ENCODE peak calls at places on chromosomes 4 and X, in six cellular contexts. F is DND-41, D is astrocyte, E is Karpas-422, K is HCT116, L is neural progenitor cell. T is an unnamed sample.

GRCh38 chr4:147984065-147984777 is 252.3 kb downstream of the ARHGAP10 start:
- DNase-seq in F (peak), D (no peak), E (peak), K (peak), L (peak), T (peak)

GRCh38 chr4:58761563-58761962 is 1651.4 kb upstream of the IGFBP7 start:
- DNase-seq in F (no peak), D (no peak), E (no peak), K (no peak), L (no peak), T (no peak)

GRCh38 chr4:146585761-146586333 is 52.8 kb upstream of the POU4F2 start:
- DNase-seq in F (no peak), D (peak), E (no peak), K (no peak), L (no peak), T (no peak)

GRCh38 chr4:44727471-44727870 is 1.1 kb upstream of the GNPDA2 start:
- DNase-seq in F (no peak), D (no peak), E (no peak), K (no peak), L (no peak), T (no peak)

GRCh38 chr4:88963817-88964216 is 93.2 kb downstream of the FAM13A start:
- DNase-seq in F (no peak), D (no peak), E (no peak), K (no peak), L (no peak), T (no peak)

GRCh38 chrX:134186362-134187121 is 50.4 kb upstream of the CCDC160 start:
- DNase-seq in F (peak), D (no peak), E (no peak), K (no peak), L (peak), T (peak)

GRCh38 chr4:176810481-176811249 is 17.9 kb upstream of the VEGFC start:
- DNase-seq in F (no peak), D (no peak), E (no peak), K (no peak), L (no peak), T (no peak)

GRCh38 chr4:953574-953915 is 19.8 kb downstream of the DGKQ start:
- DNase-seq in F (no peak), D (no peak), E (no peak), K (no peak), L (no peak), T (no peak)

GRCh38 chr4:142955501-142955900 is 109.4 kb upstream of the INPP4B start:
- DNase-seq in F (no peak), D (no peak), E (no peak), K (no peak), L (no peak), T (no peak)

GRCh38 chr4:174935607-174936006 is 17.4 kb downstream of the ADAM29 start:
- DNase-seq in F (no peak), D (no peak), E (no peak), K (no peak), L (no peak), T (no peak)

GRCh38 chr4:99463566-99463965 is 28.4 kb upstream of the ADH7 start:
- DNase-seq in F (no peak), D (no peak), E (no peak), K (no peak), L (no peak), T (no peak)

GRCh38 chr4:6938758-6939201 is 29.2 kb downstream of the TBC1D14 start:
- DNase-seq in F (no peak), D (no peak), E (no peak), K (no peak), L (no peak), T (no peak)

GRCh38 chrX:149120459-149120858 is 384.6 kb downstream of the IDS start:
- DNase-seq in F (peak), D (no peak), E (peak), K (no peak), L (no peak), T (no peak)

GRCh38 chr4:65825121-65825520 is 154.8 kb upstream of the EPHA5 start:
- DNase-seq in F (no peak), D (peak), E (no peak), K (no peak), L (no peak), T (no peak)

GRCh38 chr4:106032851-106033286 is 137.6 kb downstream of the NPNT start:
- DNase-seq in F (no peak), D (peak), E (no peak), K (no peak), L (no peak), T (no peak)

DNA sequence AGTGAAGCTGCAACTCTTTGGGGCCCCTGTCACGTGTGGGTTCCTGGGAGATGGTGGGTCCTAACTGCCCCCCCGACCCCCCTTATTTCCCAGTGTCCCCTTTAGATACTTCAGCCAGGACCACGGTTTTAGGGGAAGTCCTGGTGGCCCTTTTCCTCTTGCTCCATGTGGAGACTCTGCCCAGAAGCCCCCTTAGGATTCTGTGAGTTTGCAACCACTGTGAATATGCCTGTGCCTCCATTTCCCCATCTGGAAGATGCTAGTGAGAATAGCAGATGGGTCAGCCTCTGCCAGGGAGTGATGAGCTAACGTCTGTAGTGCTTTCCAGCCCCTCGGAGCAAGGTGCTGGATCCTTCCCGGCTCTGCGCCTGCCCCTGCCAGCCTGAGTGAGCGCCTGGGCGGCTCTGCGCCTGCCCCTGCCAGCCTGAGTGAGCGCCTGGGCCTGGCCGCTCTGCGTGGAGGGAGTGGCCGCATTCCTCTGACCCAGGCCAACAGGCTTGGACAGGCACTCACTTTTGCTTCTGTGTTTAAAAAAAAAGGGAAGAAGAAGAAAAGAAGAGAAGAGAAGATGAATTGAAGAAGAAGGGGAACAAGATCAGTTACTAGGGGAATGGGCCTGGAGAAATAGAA is 6.7 kb upstream of the CITED1 start:
- DNase-seq in F (no peak), D (no peak), E (no peak), K (no peak), L (no peak), T (no peak)
- H3K27ac ChIP-seq in F (no peak), D (no peak), E (no peak), K (no peak), L (no peak), T (no peak)

DNA sequence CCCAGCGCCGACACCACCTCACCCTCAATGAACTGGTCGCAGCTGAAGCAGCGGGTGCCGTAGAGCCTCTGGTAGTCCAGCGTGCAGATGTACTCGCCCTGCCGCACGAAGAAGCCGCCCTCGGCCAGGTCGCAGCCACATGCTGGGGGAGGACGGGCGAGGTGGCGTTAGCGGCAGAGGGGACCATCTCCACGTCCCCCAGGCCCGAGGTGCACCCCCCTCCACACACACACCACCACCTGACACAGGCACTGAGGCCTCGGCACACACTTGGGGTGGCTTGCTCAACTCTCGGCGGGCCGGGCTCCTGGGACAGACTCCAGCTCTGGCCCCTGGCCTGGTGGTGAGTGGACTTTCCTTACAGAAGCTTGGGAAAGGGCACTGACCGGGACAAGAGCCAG is 61.5 kb downstream of the ABLIM2 start:
- DNase-seq in F (no peak), D (no peak), E (no peak), K (no peak), L (no peak), T (no peak)
- H3K9ac ChIP-seq in F (no peak), D (no peak), E (no peak), K (no peak), L (no peak), T (no peak)

DNA sequence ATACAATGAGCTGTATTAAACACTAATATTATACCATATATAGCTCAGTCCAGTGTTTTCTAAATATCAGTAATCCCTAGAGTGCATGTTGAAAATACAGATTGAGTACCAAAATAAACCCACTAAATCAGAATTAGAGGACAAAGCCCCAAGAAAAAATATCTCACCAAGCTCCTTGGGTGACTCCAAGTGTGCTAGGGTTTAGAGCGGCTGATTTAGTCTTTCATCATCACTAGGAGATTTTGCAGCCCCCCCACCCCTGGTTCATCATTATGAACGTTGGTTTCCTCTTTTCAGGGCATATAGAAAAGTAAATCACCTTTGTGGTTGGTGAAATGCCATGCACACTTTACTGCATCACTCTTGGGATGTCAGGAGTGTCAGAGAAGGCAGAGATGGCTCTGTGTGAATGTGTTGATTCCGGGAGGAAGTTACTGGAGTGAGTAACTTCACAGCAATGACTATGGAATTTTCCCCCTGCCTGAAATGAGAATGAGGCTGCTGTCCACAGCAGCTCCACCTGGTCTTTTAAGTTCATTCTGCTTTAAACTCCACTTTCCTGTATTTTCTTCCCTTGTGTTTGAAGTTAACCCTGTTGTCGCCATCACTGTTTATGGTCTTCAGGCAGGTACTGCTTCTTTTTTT is 25.2 kb upstream of the ANAPC4 start:
- DNase-seq in F (no peak), D (peak), E (no peak), K (no peak), L (no peak), T (no peak)
- H3K27ac ChIP-seq in F (no peak), D (no peak), E (no peak), K (no peak), L (no peak), T (no peak)

GRCh38 chrX:109774706-109775105 is 41.6 kb upstream of the ACSL4 start:
- DNase-seq in F (no peak), D (peak), E (no peak), K (no peak), L (no peak), T (no peak)
- H3K9ac ChIP-seq in F (no peak), D (no peak), E (no peak), K (no peak), L (no peak), T (no peak)

GRCh38 chr4:22237846-22238513 is 277.9 kb downstream of the ADGRA3 start:
- DNase-seq in F (no peak), D (no peak), E (no peak), K (no peak), L (peak), T (peak)
- H3K27ac ChIP-seq in F (no peak), D (no peak), E (no peak), K (no peak), L (peak), T (peak)